ENCODE peak calls at places on chromosomes 6 and 20, in ten cellular contexts. H is NCI-H82, U is PC-3, J is retinal pigment epithelial cell, G is Daoy, W is RPMI8226, K is KBM-7, B is GM06990, N is mesenchymal stem cell, T is mesothelial cell of epicardium. I is an unnamed sample.

GRCh38 chr20:34475979-34476736 is 40.1 kb upstream of the DYNLRB1 start:
- DNase-seq in H (no peak), U (peak), J (no peak), G (peak), W (peak), K (peak), B (peak), N (no peak), T (no peak), I (peak)

GRCh38 chr6:44921787-44922186 is 406.3 kb upstream of the RUNX2 start:
- DNase-seq in H (peak), U (no peak), J (no peak), G (no peak), W (peak), K (no peak), B (no peak), N (no peak), T (no peak), I (no peak)

GRCh38 chr6:18263561-18264337 is 581 bp downstream of the DEK start:
- DNase-seq in H (peak), U (peak), J (no peak), G (peak), W (peak), K (peak), B (peak), N (peak), T (no peak), I (peak)

GRCh38 chr6:22248513-22249308 is 48.1 kb downstream of the PRL start:
- DNase-seq in H (no peak), U (peak), J (no peak), G (peak), W (no peak), K (no peak), B (no peak), N (peak), T (no peak), I (no peak)

GRCh38 chr20:63639093-63639860 is 12.4 kb upstream of the GMEB2 start:
- DNase-seq in H (no peak), U (no peak), J (no peak), G (no peak), W (no peak), K (no peak), B (no peak), N (no peak), T (no peak), I (no peak)

GRCh38 chr6:148887181-148887580 is 140.4 kb downstream of the UST start:
- DNase-seq in H (no peak), U (no peak), J (no peak), G (peak), W (no peak), K (no peak), B (no peak), N (no peak), T (no peak), I (no peak)

GRCh38 chr6:166465671-166466087 is 82.9 kb upstream of the MPC1 start:
- DNase-seq in H (no peak), U (no peak), J (no peak), G (no peak), W (no peak), K (no peak), B (no peak), N (peak), T (no peak), I (no peak)

GRCh38 chr20:37295595-37295994 is 6.1 kb downstream of the MANBAL start:
- DNase-seq in H (no peak), U (peak), J (no peak), G (peak), W (no peak), K (no peak), B (no peak), N (no peak), T (no peak), I (no peak)

GRCh38 chr6:125508793-125509192 is 207.0 kb upstream of the HDDC2 start:
- DNase-seq in H (no peak), U (no peak), J (no peak), G (no peak), W (no peak), K (no peak), B (no peak), N (no peak), T (no peak), I (no peak)